ENCODE peak calls at places on chromosomes 3 and 15, in five cellular contexts. L is GM13977, M is GM12891, Q is fibroblast of lung, V is body of pancreas. D is an unnamed sample.

GRCh38 chr3:184648726-184649125 is 63.1 kb downstream of the MAGEF1 start:
- DNase-seq in L (no peak), M (no peak), Q (no peak), V (no peak), D (no peak)

GRCh38 chr15:93164409-93164808 is 75.4 kb upstream of the RGMA start:
- DNase-seq in L (no peak), M (no peak), Q (no peak), V (no peak), D (no peak)

GRCh38 chr3:13508496-13508895 is 28.4 kb downstream of the HDAC11 start:
- DNase-seq in L (no peak), M (no peak), Q (no peak), V (no peak), D (no peak)

GRCh38 chr3:120473896-120474675 is 23.3 kb upstream of the FSTL1 start:
- DNase-seq in L (no peak), M (no peak), Q (peak; percentile 86), V (no peak), D (no peak)

GRCh38 chr15:76140069-76140454 is 80.3 kb downstream of the TMEM266 start:
- DNase-seq in L (no peak), M (no peak), Q (no peak), V (no peak), D (no peak)

GRCh38 chr3:150830094-150830681 is 67.2 kb upstream of the SIAH2 start:
- DNase-seq in L (peak; percentile 34), M (no peak), Q (no peak), V (no peak), D (peak; percentile 31)

GRCh38 chr3:86969500-86970189 is 21.3 kb downstream of the VGLL3 start:
- DNase-seq in L (peak; percentile 53), M (peak; percentile 23), Q (no peak), V (no peak), D (peak; percentile 49)

GRCh38 chr15:101455291-101455916 is 34.1 kb downstream of the PCSK6 start:
- DNase-seq in L (no peak), M (no peak), Q (no peak), V (peak; percentile 19), D (peak; percentile 49)

GRCh38 chr3:30693470-30694120 is 87.2 kb downstream of the TGFBR2 start:
- DNase-seq in L (peak; percentile 47), M (peak; percentile 19), Q (peak; percentile 65), V (peak; percentile 60), D (peak; percentile 35)

GRCh38 chr3:63975705-63976104 is 47.6 kb downstream of the PSMD6 start:
- DNase-seq in L (no peak), M (no peak), Q (peak; percentile 60), V (peak; percentile 75), D (no peak)

GRCh38 chr3:173725507-173725906 is 328.0 kb downstream of the NLGN1 start:
- DNase-seq in L (no peak), M (no peak), Q (peak; percentile 81), V (no peak), D (no peak)

GRCh38 chr3:78644847-78645246 is 1123.0 kb downstream of the ROBO1 start:
- DNase-seq in L (no peak), M (no peak), Q (no peak), V (no peak), D (no peak)

GRCh38 chr3:115855911-115856310 is 232.6 kb downstream of the GAP43 start:
- DNase-seq in L (no peak), M (no peak), Q (peak; percentile 56), V (no peak), D (no peak)

GRCh38 chr15:89358755-89359439 is 24.3 kb upstream of the POLG start:
- DNase-seq in L (peak; percentile 94), M (peak; percentile 95), Q (peak; percentile 54), V (peak; percentile 75), D (peak; percentile 78)

GRCh38 chr15:36960179-36960946 is 140.0 kb downstream of the MEIS2 start:
- DNase-seq in L (no peak), M (no peak), Q (no peak), V (no peak), D (no peak)